ENCODE peak calls at places on chromosomes 6 and 20, in seven cellular contexts. G is IMR-90, O is PC-3, H is DND-41, T is sigmoid colon, J is fibroblast of lung, L is aorta. M is an unnamed sample.

GRCh38 chr6:53792016-53792415 is 2.8 kb upstream of the LRRC1 start:
- DNase-seq in H (no peak), T (no peak), G (no peak), J (no peak), L (no peak), O (no peak), M (no peak)

GRCh38 chr6:163533443-163533842 is 118.9 kb downstream of the QKI start:
- DNase-seq in T (no peak), G (peak), H (no peak), L (no peak), J (peak), O (peak), M (peak)

GRCh38 chr6:106163966-106164877 is 78.1 kb downstream of the PRDM1 start:
- DNase-seq in T (peak), O (no peak), G (peak), J (peak), L (no peak), H (no peak), M (no peak)

GRCh38 chr20:19015326-19015725 is 197.1 kb upstream of the SLC24A3 start:
- DNase-seq in T (peak), J (no peak), L (no peak), O (no peak), H (no peak), G (no peak), M (no peak)

GRCh38 chr6:71733970-71734899 is 152.1 kb upstream of the RIMS1 start:
- DNase-seq in H (no peak), L (no peak), J (peak), T (no peak), G (peak), O (no peak), M (no peak)

GRCh38 chr20:5706797-5707196 is 43.4 kb upstream of the SHLD1 start:
- DNase-seq in J (no peak), O (no peak), H (no peak), T (no peak), L (no peak), G (no peak), M (no peak)

GRCh38 chr20:3059489-3059888 is 11.9 kb upstream of the OXT start:
- DNase-seq in T (no peak), G (no peak), O (no peak), H (no peak), L (no peak), J (no peak), M (no peak)

GRCh38 chr20:38806855-38807655 is 1.6 kb downstream of the PPP1R16B start:
- DNase-seq in G (no peak), H (no peak), L (no peak), J (no peak), T (no peak), O (no peak), M (no peak)

GRCh38 chr20:32535316-32535952 is 49.7 kb downstream of the NOL4L start:
- DNase-seq in L (no peak), J (no peak), H (peak), T (no peak), G (no peak), O (no peak), M (no peak)

GRCh38 chr6:163354085-163354484 is 60.4 kb upstream of the QKI start:
- DNase-seq in O (no peak), H (no peak), T (no peak), L (no peak), G (peak), J (peak), M (no peak)

DNA sequence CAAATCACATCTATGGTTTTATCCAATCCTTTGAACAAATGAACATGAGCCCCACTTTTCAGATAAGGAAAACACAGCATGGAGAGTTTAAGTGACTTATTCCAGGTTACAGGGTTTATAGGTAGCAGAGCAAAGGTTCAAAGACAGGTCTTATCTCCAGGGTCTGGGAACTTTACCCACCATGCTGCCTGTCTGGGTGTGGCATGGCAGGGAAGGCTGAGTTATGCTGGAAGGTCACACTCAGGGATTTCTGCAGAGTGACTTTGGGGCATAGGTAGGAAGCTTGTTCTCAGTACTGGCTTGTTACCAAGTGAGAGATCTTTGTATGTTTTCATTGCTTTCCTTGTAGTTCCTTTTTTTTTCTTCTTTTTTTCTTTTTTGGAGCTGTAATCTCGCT is 1.8 kb downstream of the ZNF831 start:
- DNase-seq in T (no peak), G (no peak), L (no peak), J (no peak), H (no peak), O (no peak), M (no peak)
- H3K27ac ChIP-seq in T (no peak), G (no peak), L (no peak), J (no peak), H (no peak), O (no peak), M (no peak)

GRCh38 chr20:36744764-36745191 is 1.1 kb downstream of the NDRG3 start:
- DNase-seq in L (peak), G (peak), O (peak), T (no peak), J (peak), H (no peak), M (no peak)
- H3K27ac ChIP-seq in L (peak), G (no peak), O (peak), T (peak), J (no peak), H (no peak), M (no peak)

GRCh38 chr6:3911130-3911529 is 62.0 kb downstream of the FAM50B start:
- DNase-seq in O (peak), J (no peak), H (no peak), G (no peak), L (no peak), T (no peak), M (no peak)
- H3K27ac ChIP-seq in O (peak), J (no peak), H (no peak), G (no peak), L (peak), T (peak), M (no peak)

DNA sequence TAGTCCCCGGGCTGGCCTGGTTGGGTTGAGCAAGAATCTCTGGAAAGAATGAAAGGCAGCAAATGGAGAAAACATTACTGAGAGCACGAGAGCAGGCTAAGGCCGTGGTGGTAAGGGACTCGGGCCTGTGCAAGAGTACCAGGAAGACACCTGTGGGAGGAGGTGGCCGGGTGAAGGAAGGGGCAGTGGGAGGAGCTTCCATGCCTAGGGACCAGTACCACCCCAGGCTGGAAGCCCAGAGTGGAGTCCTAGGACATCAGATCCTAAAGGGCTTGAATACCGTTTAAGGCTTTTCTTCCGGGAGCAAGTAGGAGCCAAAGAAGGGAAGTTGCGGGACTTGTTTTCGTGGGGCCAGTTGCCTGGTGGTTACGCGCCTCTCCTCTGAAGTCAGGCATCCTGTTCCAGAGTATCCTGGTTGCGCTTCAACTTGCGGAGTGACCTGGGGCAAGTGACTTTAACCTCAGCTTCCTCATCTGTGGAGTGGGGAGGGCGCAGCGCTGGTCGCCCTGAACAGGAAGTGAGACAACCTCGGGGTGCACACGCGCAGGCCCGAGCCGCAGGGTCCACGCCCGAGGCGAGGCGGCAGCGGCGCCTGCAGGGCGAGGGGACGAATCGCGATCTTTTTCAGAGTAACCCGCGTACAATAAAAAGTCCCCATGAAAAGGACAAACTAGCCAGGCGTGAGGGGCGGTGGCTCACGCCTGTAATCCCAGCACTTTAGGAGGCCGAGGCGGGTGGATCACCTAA is 1.1 kb upstream of the TPD52L2 start:
- DNase-seq in G (peak), L (peak), O (peak), H (peak), J (peak), T (peak), M (peak)
- H3K27ac ChIP-seq in G (peak), L (no peak), O (peak), H (peak), J (peak), T (peak), M (peak)

GRCh38 chr20:62625921-62626547 is 16.3 kb upstream of the SLCO4A1 start:
- DNase-seq in O (no peak), T (no peak), L (no peak), J (no peak), G (no peak), H (no peak), M (no peak)
- H3K27ac ChIP-seq in O (no peak), T (no peak), L (no peak), J (no peak), G (no peak), H (no peak), M (no peak)

GRCh38 chr6:118548136-118548535 is at the start of gene PLN:
- DNase-seq in J (peak), T (no peak), H (no peak), G (no peak), O (no peak), L (no peak), M (no peak)
- H3K27ac ChIP-seq in J (no peak), T (peak), H (no peak), G (no peak), O (no peak), L (no peak), M (no peak)

M was measured in epithelial cell of prostate.